ENCODE peak calls at places on chromosomes 16 and 17, in four cellular contexts. One of them, this sample, is unnamed.

GRCh38 chr17:64777413-64778101 is 115.5 kb upstream of the SMURF2 start:
- DNase-seq in IMR-90: no peak
- DNase-seq in tibial nerve: no peak
- DNase-seq in heart left ventricle: peak
- DNase-seq in this sample: peak

GRCh38 chr17:65485388-65486299 is 75.8 kb downstream of the AXIN2 start:
- DNase-seq in tibial nerve: no peak
- DNase-seq in heart left ventricle: peak
- DNase-seq in IMR-90: no peak
- DNase-seq in this sample: no peak

GRCh38 chr16:86249631-86250030 is 260.7 kb upstream of the FOXF1 start:
- DNase-seq in tibial nerve: no peak
- DNase-seq in IMR-90: no peak
- DNase-seq in heart left ventricle: no peak
- DNase-seq in this sample: no peak

GRCh38 chr17:82013772-82014321 is 8.8 kb downstream of the CENPX start:
- DNase-seq in IMR-90: no peak
- DNase-seq in tibial nerve: no peak
- DNase-seq in heart left ventricle: peak
- DNase-seq in this sample: no peak

GRCh38 chr17:81080056-81080455 is 45.1 kb downstream of the BAIAP2 start:
- DNase-seq in heart left ventricle: no peak
- DNase-seq in tibial nerve: no peak
- DNase-seq in IMR-90: no peak
- DNase-seq in this sample: no peak

GRCh38 chr17:57486416-57486815 is 230.1 kb downstream of the MSI2 start:
- DNase-seq in heart left ventricle: no peak
- DNase-seq in tibial nerve: no peak
- DNase-seq in IMR-90: no peak
- DNase-seq in this sample: no peak

GRCh38 chr16:10619271-10619849 is 39.0 kb upstream of the EMP2 start:
- DNase-seq in heart left ventricle: peak
- DNase-seq in IMR-90: no peak
- DNase-seq in tibial nerve: no peak
- DNase-seq in this sample: no peak

GRCh38 chr17:62662855-62663254 is 35.4 kb downstream of the MRC2 start:
- DNase-seq in IMR-90: no peak
- DNase-seq in heart left ventricle: no peak
- DNase-seq in tibial nerve: no peak
- DNase-seq in this sample: no peak

GRCh38 chr16:69818811-69819587 is 56.9 kb downstream of the WWP2 start:
- DNase-seq in IMR-90: no peak
- DNase-seq in heart left ventricle: no peak
- DNase-seq in tibial nerve: no peak
- DNase-seq in this sample: no peak

GRCh38 chr17:48023408-48024148 is 14.0 kb downstream of the COPZ2 start:
- DNase-seq in heart left ventricle: peak
- DNase-seq in tibial nerve: peak
- DNase-seq in IMR-90: peak
- DNase-seq in this sample: peak

GRCh38 chr17:48025904-48026502 is 11.6 kb downstream of the COPZ2 start:
- DNase-seq in heart left ventricle: no peak
- DNase-seq in tibial nerve: no peak
- DNase-seq in IMR-90: no peak
- DNase-seq in this sample: no peak

GRCh38 chr17:48026503-48027321 is 10.9 kb downstream of the COPZ2 start:
- DNase-seq in IMR-90: peak
- DNase-seq in tibial nerve: peak
- DNase-seq in heart left ventricle: peak
- DNase-seq in this sample: peak

GRCh38 chr17:48024149-48025039 is 13.2 kb downstream of the COPZ2 start:
- DNase-seq in tibial nerve: no peak
- DNase-seq in IMR-90: no peak
- DNase-seq in heart left ventricle: peak
- DNase-seq in this sample: peak

GRCh38 chr17:48025040-48025903 is 12.3 kb downstream of the COPZ2 start:
- DNase-seq in IMR-90: peak
- DNase-seq in tibial nerve: peak
- DNase-seq in heart left ventricle: peak
- DNase-seq in this sample: peak
- TF ChIP-seq POLR2A in IMR-90: no peak
- TF ChIP-seq POLR2A in tibial nerve: peak
- TF ChIP-seq POLR2A in heart left ventricle: no peak
- TF ChIP-seq POLR2A in this sample: no peak

DNA sequence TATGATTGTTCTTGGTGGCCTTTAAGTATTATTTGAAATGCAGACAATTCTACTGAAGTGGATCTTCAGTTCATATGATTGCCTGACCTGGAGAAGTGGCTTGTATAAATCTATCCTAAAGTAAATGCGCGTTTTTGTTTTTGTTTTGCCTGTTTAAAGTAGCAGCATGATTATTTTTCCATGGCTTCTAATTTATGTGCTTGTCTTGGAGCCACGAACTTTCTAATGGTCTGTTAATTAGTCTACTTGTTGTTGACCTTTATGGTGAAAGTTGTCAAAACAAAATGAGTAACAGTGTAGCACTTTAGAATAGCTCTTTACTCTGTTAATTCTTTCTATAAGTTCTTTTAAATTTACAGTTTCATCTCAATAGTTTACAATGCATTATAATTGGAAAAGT is 1.7 kb downstream of the PRKAR1A start:
- DNase-seq in tibial nerve: no peak
- DNase-seq in heart left ventricle: no peak
- DNase-seq in IMR-90: no peak
- DNase-seq in this sample: no peak
- H3K27ac ChIP-seq in tibial nerve: peak
- H3K27ac ChIP-seq in heart left ventricle: peak
- H3K27ac ChIP-seq in IMR-90: no peak
- H3K27ac ChIP-seq in this sample: peak

DNA sequence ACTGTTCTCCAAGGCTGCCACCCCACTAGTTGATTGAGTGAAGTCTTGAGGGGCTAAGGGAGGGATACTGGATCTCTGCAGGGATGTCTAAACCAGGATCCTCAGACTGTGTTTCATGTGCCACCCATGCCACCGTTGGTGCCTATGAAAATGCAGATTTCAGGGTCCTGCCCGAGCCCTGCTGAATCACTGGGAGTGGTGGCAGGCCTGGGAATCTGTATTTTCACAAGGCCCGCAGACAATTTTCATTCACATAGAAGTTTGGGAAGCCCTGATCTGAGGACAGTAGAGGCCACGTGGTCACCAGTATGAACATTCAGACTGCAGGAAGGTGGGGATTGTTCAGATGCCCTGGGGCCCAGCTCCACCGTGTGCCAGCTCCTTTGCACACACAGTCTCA is 40.5 kb upstream of the CDH5 start:
- DNase-seq in heart left ventricle: no peak
- DNase-seq in tibial nerve: no peak
- DNase-seq in IMR-90: no peak
- DNase-seq in this sample: no peak
- TF ChIP-seq POLR2A in heart left ventricle: no peak
- TF ChIP-seq POLR2A in tibial nerve: no peak
- TF ChIP-seq POLR2A in IMR-90: no peak
- TF ChIP-seq POLR2A in this sample: no peak

GRCh38 chr16:1343428-1344242 is 8.0 kb downstream of the TSR3 start:
- DNase-seq in tibial nerve: no peak
- DNase-seq in heart left ventricle: no peak
- DNase-seq in IMR-90: no peak
- DNase-seq in this sample: no peak
- H3K27ac ChIP-seq in tibial nerve: no peak
- H3K27ac ChIP-seq in heart left ventricle: no peak
- H3K27ac ChIP-seq in IMR-90: no peak
- H3K27ac ChIP-seq in this sample: no peak

GRCh38 chr17:44317545-44317944 is 7.1 kb downstream of the SLC25A39 start:
- DNase-seq in heart left ventricle: no peak
- DNase-seq in IMR-90: no peak
- DNase-seq in tibial nerve: no peak
- DNase-seq in this sample: no peak
- TF ChIP-seq POLR2A in heart left ventricle: no peak
- TF ChIP-seq POLR2A in IMR-90: no peak
- TF ChIP-seq POLR2A in tibial nerve: no peak
- TF ChIP-seq POLR2A in this sample: no peak

DNA sequence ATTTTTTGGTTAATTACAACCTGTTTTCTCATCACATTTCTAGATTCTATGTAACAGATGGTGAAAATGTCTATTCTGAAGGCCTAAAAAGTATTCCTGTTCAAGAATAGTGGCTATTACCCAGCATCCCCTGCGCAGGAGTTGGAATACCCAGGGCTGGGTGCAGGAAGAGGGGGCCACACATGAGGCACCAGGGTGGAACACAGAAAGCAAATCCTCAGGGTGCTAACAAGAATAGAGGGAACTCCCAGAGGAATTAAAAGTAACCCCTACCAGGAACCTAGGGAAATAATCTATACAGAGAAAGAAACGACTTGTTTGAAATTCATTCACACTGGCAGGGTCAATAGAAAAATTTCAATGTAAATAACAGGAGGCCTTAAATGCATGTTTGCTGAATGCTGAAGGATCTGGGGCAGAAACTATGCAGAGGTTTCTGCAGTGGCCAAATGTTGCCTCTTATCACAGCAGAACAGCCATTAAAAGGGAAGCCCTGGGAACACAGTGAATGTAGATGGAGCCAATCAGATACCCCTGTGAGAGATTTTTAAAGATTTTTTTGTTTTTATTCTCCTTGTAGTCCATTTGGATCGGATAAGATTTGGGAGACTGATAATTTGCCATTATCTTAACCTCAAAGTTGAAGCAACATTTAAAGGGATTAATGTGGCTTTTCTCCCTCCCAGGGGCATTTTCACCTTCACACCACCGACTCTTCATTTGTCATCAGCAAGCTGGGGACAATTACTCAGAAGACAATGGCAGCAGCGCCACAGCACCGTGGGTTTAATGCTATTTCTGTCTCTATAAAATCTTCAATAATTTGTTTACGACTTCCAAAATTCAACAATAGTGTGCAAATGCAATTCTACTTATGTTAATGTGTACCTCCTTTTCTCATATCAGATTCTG is 196.0 kb upstream of the PSMD7 start:
- DNase-seq in heart left ventricle: no peak
- DNase-seq in tibial nerve: no peak
- DNase-seq in IMR-90: no peak
- DNase-seq in this sample: no peak
- H3K27ac ChIP-seq in heart left ventricle: no peak
- H3K27ac ChIP-seq in tibial nerve: no peak
- H3K27ac ChIP-seq in IMR-90: no peak
- H3K27ac ChIP-seq in this sample: no peak

GRCh38 chr17:47324224-47325020 is 667 bp downstream of the EFCAB13 start:
- DNase-seq in heart left ventricle: peak
- DNase-seq in IMR-90: peak
- DNase-seq in tibial nerve: peak
- DNase-seq in this sample: peak

GRCh38 chr17:47318197-47318918 is 5.4 kb upstream of the EFCAB13 start:
- DNase-seq in IMR-90: no peak
- DNase-seq in tibial nerve: no peak
- DNase-seq in heart left ventricle: no peak
- DNase-seq in this sample: no peak

GRCh38 chr17:47325176-47325575 is 1.4 kb downstream of the EFCAB13 start:
- DNase-seq in tibial nerve: no peak
- DNase-seq in heart left ventricle: no peak
- DNase-seq in IMR-90: no peak
- DNase-seq in this sample: no peak

GRCh38 chr17:47320879-47321502 is 2.8 kb upstream of the EFCAB13 start:
- DNase-seq in heart left ventricle: no peak
- DNase-seq in tibial nerve: no peak
- DNase-seq in IMR-90: no peak
- DNase-seq in this sample: no peak

DNA sequence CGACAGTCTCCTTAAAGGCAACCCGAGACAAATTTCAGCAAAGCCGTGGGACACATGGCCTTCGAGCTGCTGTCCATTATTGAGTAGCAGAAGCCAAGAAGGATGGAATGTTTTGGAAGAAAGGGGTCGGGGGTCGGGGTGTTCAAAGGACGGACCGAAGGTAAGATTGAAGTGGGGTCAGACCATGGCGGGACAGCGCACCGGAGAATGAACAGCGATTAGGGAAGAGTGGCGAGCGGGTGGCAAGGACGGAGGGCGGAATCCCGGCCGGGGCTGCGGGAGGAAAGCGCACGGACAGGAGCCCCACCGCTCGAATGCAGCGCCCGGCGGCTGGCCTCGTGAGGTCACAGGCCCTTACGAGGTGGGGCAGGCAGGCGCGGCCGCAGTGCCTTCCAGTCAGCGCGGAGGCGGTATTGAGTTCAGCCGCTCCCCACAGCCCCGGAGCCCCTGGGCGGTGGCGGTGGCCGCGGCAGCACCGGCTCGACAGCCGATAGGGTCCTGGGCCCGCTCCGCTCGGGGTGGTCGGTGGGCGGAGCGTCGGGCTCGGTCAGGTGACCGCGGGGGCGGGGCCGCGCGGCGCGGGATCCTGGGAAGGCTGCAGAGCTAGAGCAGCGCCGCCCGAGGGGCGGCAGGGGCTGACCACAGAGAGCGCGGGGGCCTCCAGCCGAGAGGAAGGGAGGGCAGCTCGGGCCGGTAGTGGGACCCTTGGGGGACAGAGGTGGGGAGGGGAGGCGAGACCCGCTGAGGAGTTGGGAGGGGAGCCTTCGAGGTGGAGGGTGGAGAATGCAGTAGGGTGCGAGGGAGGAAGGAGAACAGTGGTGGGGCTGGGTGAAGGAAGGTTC is at the start of gene EFCAB13:
- DNase-seq in IMR-90: peak
- DNase-seq in tibial nerve: peak
- DNase-seq in heart left ventricle: peak
- DNase-seq in this sample: peak
- TF ChIP-seq POLR2A in IMR-90: peak
- TF ChIP-seq POLR2A in tibial nerve: peak
- TF ChIP-seq POLR2A in heart left ventricle: no peak
- TF ChIP-seq POLR2A in this sample: peak

GRCh38 chr16:8869212-8869987 is 594 bp upstream of the CARHSP1 start:
- DNase-seq in IMR-90: no peak
- DNase-seq in tibial nerve: no peak
- DNase-seq in heart left ventricle: no peak
- DNase-seq in this sample: no peak
- H3K27ac ChIP-seq in IMR-90: peak
- H3K27ac ChIP-seq in tibial nerve: peak
- H3K27ac ChIP-seq in heart left ventricle: no peak
- H3K27ac ChIP-seq in this sample: peak

DNA sequence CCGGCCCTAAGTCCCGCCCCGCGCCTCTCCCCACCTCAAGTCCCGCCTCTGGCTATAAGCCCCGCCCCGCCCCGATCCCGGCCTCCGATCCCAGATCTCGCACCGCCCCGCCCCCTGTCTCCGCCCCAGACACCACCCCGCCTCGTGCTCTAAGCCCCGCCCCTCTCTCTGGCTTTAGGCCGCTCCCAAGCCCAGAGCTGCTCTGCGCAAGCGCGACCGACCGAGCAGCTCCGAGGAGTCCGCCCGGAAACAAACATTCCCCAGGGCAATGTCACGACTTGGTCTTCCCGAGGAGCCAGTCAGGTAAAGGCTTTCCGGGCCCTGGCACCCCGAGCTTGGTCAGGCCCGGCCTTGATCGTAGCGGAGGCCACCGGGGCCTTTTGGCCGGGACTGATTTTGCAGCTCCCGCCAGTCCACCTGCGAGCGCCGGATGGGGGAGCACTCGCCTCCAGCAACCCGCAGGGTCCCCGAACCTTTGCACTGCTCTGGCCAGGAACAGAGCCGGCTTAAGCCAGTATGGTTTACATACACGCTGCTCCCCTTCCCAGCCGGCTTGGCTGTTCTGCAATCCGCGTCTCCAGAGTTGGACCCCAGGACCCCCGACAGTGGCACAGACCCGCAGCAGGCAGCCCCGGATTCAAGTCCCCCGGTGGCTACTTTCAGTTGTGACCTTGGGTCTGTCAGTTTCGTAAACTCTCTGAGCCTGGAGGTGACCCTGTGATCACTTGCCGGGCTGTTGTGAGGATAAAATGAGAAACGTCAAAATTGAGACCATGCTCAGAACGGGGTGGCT is at the start of gene NUDT7:
- DNase-seq in heart left ventricle: peak
- DNase-seq in tibial nerve: peak
- DNase-seq in IMR-90: peak
- DNase-seq in this sample: peak
- TF ChIP-seq POLR2A in heart left ventricle: no peak
- TF ChIP-seq POLR2A in tibial nerve: peak
- TF ChIP-seq POLR2A in IMR-90: peak
- TF ChIP-seq POLR2A in this sample: peak

This sample was measured in uterus.